ENCODE peak calls at places on chromosomes 11 and 22, in six cellular contexts. O is effector CD4-positive, alpha-beta T cell; D is cardiac muscle cell; M is CD4-positive, CD25-positive, alpha-beta regulatory T cell; F is lung; K is activated CD4-positive, CD25-positive, alpha-beta regulatory T cell treated with anti-CD3 and anti-CD28 coated beads, Interleukin-2, amount 50 U/mL, for 72 hours. R is an unnamed sample.
A peak's percentile ranks its signal among the peaks of the same experiment; 100 is the strongest.

GRCh38 chr11:35689081-35689996 is 26.8 kb downstream of the TRIM44 start:
- DNase-seq in O (no peak), D (no peak), M (no peak), F (no peak), K (no peak), R (no peak)

GRCh38 chr11:1572200-1573076 is at the start of gene DUSP8:
- DNase-seq in O (peak; percentile 95), D (peak; percentile 87), M (peak; percentile 80), F (peak; percentile 85), K (peak; percentile 92), R (peak; percentile 37)

GRCh38 chr11:65032216-65032615 is 5.0 kb downstream of the SNX15 start:
- DNase-seq in O (no peak), D (no peak), M (no peak), F (no peak), K (no peak), R (no peak)

GRCh38 chr11:134510641-134511040 is 98.6 kb upstream of the B3GAT1 start:
- DNase-seq in O (no peak), D (no peak), M (no peak), F (no peak), K (no peak), R (no peak)

GRCh38 chr11:44484211-44484610 is 81.3 kb upstream of the CD82 start:
- DNase-seq in O (no peak), D (peak; percentile 49), M (no peak), F (no peak), K (no peak), R (no peak)

GRCh38 chr22:48856308-48856615 is 971.4 kb downstream of the BRD1 start:
- DNase-seq in O (no peak), D (no peak), M (no peak), F (no peak), K (peak; percentile 7), R (no peak)

GRCh38 chr11:5317301-5317700 is 6.8 kb downstream of the OR51B2 start:
- DNase-seq in O (no peak), D (no peak), M (no peak), F (no peak), K (no peak), R (no peak)

GRCh38 chr22:25853902-25854301 is 111.9 kb downstream of the MYO18B start:
- DNase-seq in O (no peak), D (no peak), M (no peak), F (no peak), K (no peak), R (no peak)

GRCh38 chr11:7638710-7639642 is 34.3 kb downstream of the CYB5R2 start:
- DNase-seq in O (no peak), D (no peak), M (no peak), F (no peak), K (no peak), R (no peak)

GRCh38 chr11:65834202-65834601 is 439 bp downstream of the SNX32 start:
- DNase-seq in O (no peak), D (no peak), M (no peak), F (no peak), K (no peak), R (no peak)

GRCh38 chr11:17252704-17253103 is 23.8 kb upstream of the NUCB2 start:
- DNase-seq in O (no peak), D (no peak), M (no peak), F (no peak), K (no peak), R (no peak)

GRCh38 chr11:40032331-40032730 is 1427.1 kb downstream of the LRRC4C start:
- DNase-seq in O (no peak), D (no peak), M (no peak), F (no peak), K (no peak), R (no peak)

GRCh38 chr11:1570896-1571759 is 943 bp downstream of the DUSP8 start:
- DNase-seq in O (no peak), D (no peak), M (no peak), F (no peak), K (no peak), R (no peak)

GRCh38 chr22:48779211-48779643 is 1048.4 kb downstream of the BRD1 start:
- DNase-seq in O (no peak), D (no peak), M (no peak), F (peak; percentile 19), K (no peak), R (no peak)

GRCh38 chr11:57772562-57772961 is 11.0 kb downstream of the CTNND1 start:
- DNase-seq in O (no peak), D (no peak), M (no peak), F (no peak), K (no peak), R (no peak)

GRCh38 chr11:109155291-109155690 is 266.7 kb upstream of the C11orf87 start:
- DNase-seq in O (no peak), D (no peak), M (peak; percentile 2), F (no peak), K (no peak), R (no peak)

GRCh38 chr11:6611092-6612007 is 666 bp downstream of the TAF10 start:
- DNase-seq in O (peak; percentile 33), D (no peak), M (peak; percentile 42), F (peak; percentile 42), K (no peak), R (no peak)

GRCh38 chr11:64649304-64649703 is 58.3 kb downstream of the SLC22A12 start:
- DNase-seq in O (no peak), D (peak; percentile 71), M (no peak), F (no peak), K (no peak), R (no peak)

GRCh38 chr11:65575568-65576231 is at the start of gene EHBP1L1:
- DNase-seq in O (peak; percentile 74), D (peak; percentile 65), M (peak; percentile 88), F (peak; percentile 66), K (peak; percentile 74), R (no peak)

GRCh38 chr11:62851807-62852522 is 12.6 kb upstream of the WDR74 start:
- DNase-seq in O (no peak), D (no peak), M (no peak), F (no peak), K (no peak), R (no peak)

GRCh38 chr11:128470081-128470480 is 117.3 kb downstream of the ETS1 start:
- DNase-seq in O (peak; percentile 50), D (no peak), M (peak; percentile 65), F (no peak), K (no peak), R (no peak)

GRCh38 chr11:72700026-72700610 is 25.9 kb upstream of the PDE2A start:
- DNase-seq in O (no peak), D (no peak), M (no peak), F (no peak), K (no peak), R (no peak)

GRCh38 chr22:19522190-19522880 is 1.9 kb downstream of the CLDN5 start:
- DNase-seq in O (no peak), D (no peak), M (no peak), F (no peak), K (no peak), R (peak; percentile 6)

GRCh38 chr11:1546536-1547466 is 25.3 kb downstream of the DUSP8 start:
- DNase-seq in O (no peak), D (peak; percentile 83), M (peak; percentile 29), F (no peak), K (peak; percentile 47), R (no peak)

GRCh38 chr11:118916842-118917388 is 8.8 kb downstream of the BCL9L start:
- DNase-seq in O (no peak), D (peak; percentile 59), M (no peak), F (no peak), K (no peak), R (no peak)

R was measured in amygdala.